ENCODE peak calls at places on chromosomes 5 and 9, in eight cellular contexts. R is SK-N-SH, M is A549, B is HepG2, F is ovary, A is upper lobe of left lung, V is suprapubic skin, K is K562. P is an unnamed sample.

GRCh38 chr5:32153723-32154122 is 20.4 kb downstream of the GOLPH3 start:
- DNase-seq in R (no peak), M (no peak), B (no peak), F (no peak), A (no peak), V (no peak), K (no peak), P (no peak)

GRCh38 chr9:23220957-23221356 is 605.1 kb downstream of the ELAVL2 start:
- DNase-seq in R (no peak), M (no peak), B (no peak), F (no peak), A (no peak), V (no peak), K (no peak), P (no peak)

GRCh38 chr5:50958852-50959457 is 292.5 kb downstream of the PARP8 start:
- DNase-seq in R (peak; percentile 59), M (peak; percentile 35), B (peak; percentile 53), F (no peak), A (no peak), V (no peak), K (peak; percentile 35), P (no peak)

GRCh38 chr5:96483878-96484277 is 50.8 kb upstream of the PCSK1 start:
- DNase-seq in R (no peak), M (peak; percentile 42), B (peak; percentile 32), F (no peak), A (no peak), V (no peak), K (peak; percentile 7), P (no peak)

GRCh38 chr5:102523541-102524175 is 24.9 kb upstream of the SLCO6A1 start:
- DNase-seq in R (no peak), M (no peak), B (no peak), F (no peak), A (no peak), V (no peak), K (no peak), P (no peak)

GRCh38 chr9:107422189-107422802 is 67.3 kb downstream of the KLF4 start:
- DNase-seq in R (peak; percentile 60), M (peak; percentile 81), B (peak; percentile 73), F (peak; percentile 59), A (no peak), V (peak; percentile 86), K (peak; percentile 68), P (peak; percentile 79)

GRCh38 chr5:14932902-14933475 is 61.4 kb upstream of the ANKH start:
- DNase-seq in R (no peak), M (no peak), B (no peak), F (no peak), A (no peak), V (no peak), K (no peak), P (no peak)

GRCh38 chr9:95313010-95313498 is 4.5 kb downstream of the FANCC start:
- DNase-seq in R (peak; percentile 85), M (peak; percentile 92), B (peak; percentile 75), F (peak; percentile 29), A (peak; percentile 74), V (peak; percentile 71), K (no peak), P (peak; percentile 85)

GRCh38 chr5:68389618-68390017 is 174.1 kb downstream of the PIK3R1 start:
- DNase-seq in R (no peak), M (no peak), B (no peak), F (no peak), A (no peak), V (no peak), K (no peak), P (no peak)

GRCh38 chr5:135033026-135033861 is 784 bp downstream of the PITX1 start:
- DNase-seq in R (peak; percentile 74), M (peak; percentile 62), B (peak; percentile 18), F (no peak), A (peak; percentile 89), V (no peak), K (peak; percentile 55), P (peak; percentile 43)

GRCh38 chr5:176533894-176534611 is 3.1 kb downstream of the RNF44 start:
- DNase-seq in R (no peak), M (peak; percentile 57), B (peak; percentile 71), F (peak; percentile 33), A (no peak), V (no peak), K (no peak), P (peak; percentile 49)

GRCh38 chr5:163841-164240 is 27.5 kb upstream of the LRRC14B start:
- DNase-seq in R (no peak), M (no peak), B (no peak), F (no peak), A (no peak), V (no peak), K (no peak), P (no peak)

GRCh38 chr9:13181652-13182051 is 97.8 kb downstream of the MPDZ start:
- DNase-seq in R (no peak), M (peak; percentile 33), B (peak; percentile 39), F (no peak), A (no peak), V (no peak), K (no peak), P (no peak)

GRCh38 chr5:54115768-54116403 is 194.5 kb downstream of the ARL15 start:
- DNase-seq in R (peak; percentile 9), M (no peak), B (no peak), F (no peak), A (no peak), V (no peak), K (no peak), P (no peak)

GRCh38 chr5:175542232-175542965 is 64.0 kb downstream of the SFXN1 start:
- DNase-seq in R (no peak), M (no peak), B (no peak), F (no peak), A (no peak), V (no peak), K (no peak), P (peak; percentile 27)

GRCh38 chr9:96417051-96417586 is 1.1 kb downstream of the ZNF367 start:
- DNase-seq in R (peak; percentile 96), M (peak; percentile 88), B (peak; percentile 68), F (peak; percentile 92), A (peak; percentile 97), V (peak; percentile 94), K (peak; percentile 94), P (peak; percentile 91)

GRCh38 chr5:172505840-172506638 is 51.7 kb upstream of the SH3PXD2B start:
- DNase-seq in R (no peak), M (no peak), B (no peak), F (no peak), A (no peak), V (peak; percentile 38), K (no peak), P (no peak)

GRCh38 chr5:57175586-57175985 is 1.7 kb downstream of the GPBP1 start:
- DNase-seq in R (peak; percentile 15), M (no peak), B (no peak), F (no peak), A (no peak), V (no peak), K (peak; percentile 32), P (no peak)

GRCh38 chr5:150217874-150218692 is 28.2 kb downstream of the SLC6A7 start:
- DNase-seq in R (peak; percentile 91), M (peak; percentile 81), B (peak; percentile 72), F (peak; percentile 89), A (no peak), V (peak; percentile 89), K (peak; percentile 82), P (peak; percentile 86)

GRCh38 chr5:148791696-148792095 is 34.7 kb upstream of the ADRB2 start:
- DNase-seq in R (no peak), M (no peak), B (no peak), F (no peak), A (no peak), V (no peak), K (no peak), P (no peak)

DNA sequence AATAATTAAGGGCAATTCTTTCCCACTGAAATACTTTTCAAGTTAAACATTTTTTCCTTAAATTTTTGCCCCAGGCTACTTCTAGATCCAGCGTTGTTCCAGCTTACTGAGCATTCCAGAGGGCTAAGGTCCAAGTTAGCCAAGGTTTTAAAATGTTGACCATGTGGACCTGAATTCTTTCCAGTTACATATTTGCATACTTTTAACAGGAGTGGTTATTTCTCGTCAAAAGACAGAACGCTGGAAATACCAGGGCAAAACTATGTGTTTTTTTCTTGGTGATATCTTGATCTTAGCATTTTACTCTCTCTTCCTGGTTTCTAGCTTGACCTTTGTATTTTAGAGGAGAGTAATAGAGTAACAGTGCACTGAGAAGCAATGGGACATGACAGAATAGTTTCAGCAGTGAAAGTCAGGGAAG is 32.8 kb downstream of the TMC1 start:
- DNase-seq in R (no peak), M (peak; percentile 94), B (peak; percentile 73), F (no peak), A (no peak), V (no peak), K (no peak), P (no peak)
- H3K27ac ChIP-seq in R (peak overlapping the region; percentile 66), M (peak overlapping the region; percentile 88), B (peak overlapping the region; percentile 34), F (peak overlapping the region; percentile 32), A (peak overlapping the region; percentile 69), V (no peak overlapping the region), K (no peak overlapping the region), P (no peak overlapping the region)

GRCh38 chr9:116437411-116438370 is 249.4 kb upstream of the TRIM32 start:
- DNase-seq in R (no peak), M (no peak), B (no peak), F (no peak), A (peak; percentile 7), V (no peak), K (peak; percentile 79), P (no peak)
- TF ChIP-seq EP300 in R (no peak), M (no peak), B (no peak), F (no peak), A (no peak), V (no peak), K (peak; percentile 76), P (no peak)

GRCh38 chr5:138054206-138054605 is 21.3 kb upstream of the FAM13B start:
- DNase-seq in R (no peak), M (no peak), B (no peak), F (no peak), A (no peak), V (no peak), K (no peak), P (no peak)
- H3K4me3 ChIP-seq in R (no peak overlapping the region), M (no peak overlapping the region), B (no peak overlapping the region), F (no peak overlapping the region), A (no peak overlapping the region), V (no peak overlapping the region), K (no peak overlapping the region), P (no peak overlapping the region)

GRCh38 chr9:115213777-115214428 is 95.9 kb upstream of the TNC start:
- DNase-seq in R (peak; percentile 10), M (peak; percentile 61), B (no peak), F (no peak), A (no peak), V (no peak), K (no peak), P (no peak)
- H3K27ac ChIP-seq in R (peak overlapping the region; percentile 55), M (peak overlapping the region; percentile 25), B (no peak overlapping the region), F (no peak overlapping the region), A (no peak overlapping the region), V (no peak overlapping the region), K (no peak overlapping the region), P (no peak overlapping the region)

DNA sequence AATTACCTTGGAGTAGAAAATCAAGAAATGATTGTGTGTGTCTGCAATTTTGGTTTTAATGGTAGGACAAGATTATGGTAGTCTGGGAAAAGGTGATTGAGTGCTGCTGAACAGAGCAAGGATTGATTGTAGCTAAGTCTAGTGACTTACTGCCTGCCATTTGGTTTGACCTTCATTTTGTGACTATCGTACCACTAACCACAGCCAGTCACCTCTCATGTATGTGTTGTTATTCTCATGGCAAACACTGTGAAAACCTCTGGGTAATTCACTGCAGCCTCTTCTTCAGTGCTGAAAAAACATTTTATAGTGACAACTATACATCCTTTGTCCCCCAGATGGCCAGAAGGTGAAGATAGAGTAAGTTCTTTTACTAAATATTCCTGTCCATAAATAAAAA is 37.5 kb downstream of the CTNNA1 start:
- DNase-seq in R (no peak), M (no peak), B (no peak), F (no peak), A (no peak), V (no peak), K (no peak), P (no peak)
- TF ChIP-seq EP300 in R (no peak), M (no peak), B (no peak), F (no peak), A (no peak), V (no peak), K (no peak), P (no peak)